ENCODE peak calls at places on chromosomes 7 and 10, in four cellular contexts. J is K562, A is GM12878, V is HepG2. Q is an unnamed sample.

GRCh38 chr10:59868974-59869940 is 37.1 kb downstream of the CCDC6 start:
- DNase-seq in J (no peak), A (no peak), V (no peak), Q (no peak)

GRCh38 chr7:83355143-83355542 is 192.5 kb upstream of the PCLO start:
- DNase-seq in J (no peak), A (no peak), V (no peak), Q (no peak)

GRCh38 chr7:96061844-96062243 is 260.1 kb downstream of the SLC25A13 start:
- DNase-seq in J (no peak), A (no peak), V (no peak), Q (no peak)

GRCh38 chr10:92880233-92880861 is 32.0 kb downstream of the EXOC6 start:
- DNase-seq in J (no peak), A (no peak), V (peak), Q (peak)

GRCh38 chr7:121069346-121070100 is 81.0 kb downstream of the CPED1 start:
- DNase-seq in J (peak), A (no peak), V (no peak), Q (no peak)

GRCh38 chr7:22114440-22114981 is 168.8 kb upstream of the CDCA7L start:
- DNase-seq in J (no peak), A (no peak), V (no peak), Q (no peak)

GRCh38 chr7:88523645-88524044 is 217.0 kb upstream of the STEAP4 start:
- DNase-seq in J (no peak), A (no peak), V (no peak), Q (no peak)

GRCh38 chr10:92290076-92290836 is 622 bp downstream of the CPEB3 start:
- DNase-seq in J (peak), A (no peak), V (peak), Q (peak)

GRCh38 chr7:101363734-101364374 is 1.2 kb downstream of the COL26A1 start:
- DNase-seq in J (peak), A (no peak), V (peak), Q (peak)

GRCh38 chr7:1536768-1537630 is 6.5 kb downstream of the MAFK start:
- DNase-seq in J (peak), A (no peak), V (peak), Q (peak)

GRCh38 chr7:22488643-22489462 is 11.1 kb downstream of the STEAP1B start:
- DNase-seq in J (peak), A (peak), V (peak), Q (peak)

GRCh38 chr7:27723086-27723485 is 16.9 kb upstream of the TAX1BP1 start:
- DNase-seq in J (no peak), A (no peak), V (no peak), Q (no peak)

GRCh38 chr10:43218206-43218950 is 48.5 kb downstream of the RASGEF1A start:
- DNase-seq in J (no peak), A (no peak), V (no peak), Q (no peak)

GRCh38 chr10:44993922-44994751 is 6.6 kb upstream of the ZNF22 start:
- DNase-seq in J (no peak), A (no peak), V (peak), Q (no peak)

GRCh38 chr7:98496618-98497017 is 95.7 kb upstream of the BAIAP2L1 start:
- DNase-seq in J (no peak), A (no peak), V (no peak), Q (no peak)

GRCh38 chr10:110706690-110707098 is 62.6 kb downstream of the RBM20 start:
- DNase-seq in J (no peak), A (no peak), V (no peak), Q (no peak)

GRCh38 chr10:46075869-46076268 is 29.8 kb upstream of the MSMB start:
- DNase-seq in J (no peak), A (no peak), V (no peak), Q (no peak)

GRCh38 chr10:28991326-28991725 is 297.5 kb upstream of the LYZL1 start:
- DNase-seq in J (no peak), A (no peak), V (peak), Q (no peak)

DNA sequence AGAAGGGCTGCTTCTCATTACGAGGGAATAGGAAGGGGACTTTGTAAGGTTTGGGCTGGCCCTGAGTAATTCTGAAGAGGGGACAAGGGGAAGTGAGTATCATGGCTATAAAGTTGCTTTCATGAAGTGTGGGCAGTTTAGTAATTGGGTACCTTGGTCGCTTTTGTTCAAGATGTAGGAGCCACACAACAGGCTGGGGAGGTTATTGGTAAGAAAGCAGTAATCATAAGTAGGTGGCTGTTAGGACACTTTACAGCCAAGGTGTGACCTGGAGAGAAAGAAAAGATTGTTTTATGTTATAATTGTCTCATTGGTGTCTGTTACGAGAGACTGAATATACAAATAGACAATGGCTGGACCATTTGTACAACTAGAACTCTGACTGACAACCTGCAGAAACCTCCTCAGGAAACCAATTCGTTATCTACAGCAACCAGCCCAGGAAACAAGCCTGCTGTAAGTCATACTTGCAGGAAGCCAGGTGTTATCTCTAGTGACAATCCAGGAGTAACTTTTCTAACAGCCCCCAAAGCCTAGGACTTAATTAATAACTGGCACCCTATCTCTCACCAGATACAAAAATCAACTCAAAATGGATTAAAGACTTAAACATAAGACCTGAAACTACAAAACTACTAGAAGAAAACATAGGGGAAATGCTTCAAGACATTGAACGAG is 5.0 kb upstream of the CCM2 start:
- DNase-seq in J (peak), A (no peak), V (no peak), Q (no peak)
- TF ChIP-seq FOXM1 in J (no peak), A (no peak), V (no peak), Q (no peak)

DNA sequence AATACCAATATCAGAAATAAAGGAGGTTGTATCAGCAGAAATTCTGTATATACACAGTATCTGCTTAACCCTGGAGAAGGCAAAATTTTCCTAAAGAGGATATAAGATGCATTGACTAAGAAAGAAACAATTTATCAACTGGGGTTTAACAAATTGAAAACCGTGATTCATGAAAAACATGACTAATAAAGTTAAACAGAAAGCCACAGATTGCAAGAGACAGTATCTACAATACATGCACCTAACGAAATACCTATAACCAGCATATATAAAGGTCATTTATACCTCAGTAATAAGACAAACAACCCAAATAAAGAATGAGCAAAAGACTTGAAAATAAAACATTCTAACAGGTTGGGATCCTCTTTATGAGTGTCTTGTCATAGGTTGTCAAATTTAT is 101.8 kb downstream of the IQUB start:
- DNase-seq in J (no peak), A (no peak), V (no peak), Q (no peak)
- TF ChIP-seq SP1 in J (no peak), A (no peak), V (no peak), Q (no peak)

GRCh38 chr10:120387326-120387725 is 69.7 kb upstream of the PLPP4 start:
- DNase-seq in J (no peak), A (no peak), V (no peak), Q (no peak)
- TF ChIP-seq FOXM1 in J (no peak), A (no peak), V (no peak), Q (no peak)

GRCh38 chr7:132081686-132082085 is 494.6 kb downstream of the PLXNA4 start:
- DNase-seq in J (no peak), A (no peak), V (no peak), Q (no peak)

GRCh38 chr7:132087421-132087820 is 488.8 kb downstream of the PLXNA4 start:
- DNase-seq in J (no peak), A (no peak), V (no peak), Q (no peak)

GRCh38 chr7:132080967-132081668 is 495.2 kb downstream of the PLXNA4 start:
- DNase-seq in J (no peak), A (no peak), V (no peak), Q (no peak)

GRCh38 chr7:132083126-132084123 is 492.8 kb downstream of the PLXNA4 start:
- DNase-seq in J (no peak), A (no peak), V (no peak), Q (no peak)

DNA sequence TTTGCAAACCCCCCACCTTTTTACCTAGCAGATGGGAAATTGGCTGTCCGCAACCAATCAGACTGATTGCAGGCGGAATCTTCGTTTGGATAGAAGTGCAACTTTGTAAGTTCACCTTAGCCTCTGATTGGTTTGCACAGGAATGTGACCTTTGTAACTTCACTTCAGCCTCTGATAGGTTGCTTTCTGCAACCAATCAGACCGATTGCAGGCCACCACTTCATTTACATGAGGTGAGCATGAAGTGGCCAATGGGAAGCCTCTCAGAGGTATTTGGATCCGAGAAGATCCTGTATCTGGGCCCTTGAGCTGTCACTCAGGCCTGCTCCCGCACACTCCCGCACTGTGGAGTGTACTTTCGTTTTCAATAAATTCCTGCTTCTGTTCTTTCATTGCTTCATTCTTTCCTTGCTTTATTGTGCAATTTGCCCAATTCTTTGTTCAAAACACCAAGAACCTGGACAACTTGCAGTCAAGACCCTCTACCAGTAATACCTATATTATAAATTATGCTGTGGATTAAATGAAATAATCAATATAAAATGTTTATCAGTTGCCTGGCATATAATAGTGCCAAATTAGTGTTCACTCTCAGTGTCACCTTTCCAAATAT is 491.4 kb downstream of the PLXNA4 start:
- DNase-seq in J (peak), A (no peak), V (peak), Q (no peak)
- TF ChIP-seq SP1 in J (no peak), A (no peak), V (no peak), Q (no peak)

GRCh38 chr7:122182081-122182480 is 38.0 kb upstream of the AASS start:
- DNase-seq in J (no peak), A (no peak), V (no peak), Q (no peak)
- TF ChIP-seq FOXM1 in J (no peak), A (no peak), V (no peak), Q (no peak)

Q was measured in HEK293T.